ENCODE peak calls at places on chromosome 16, in six cellular contexts. One of them, this sample, is unnamed.

GRCh38 chr16:24052466-24053324 is 203.4 kb upstream of the CACNG3 start:
- DNase-seq in HTR-8/SVneo: no peak
- DNase-seq in NCI-H1436: no peak
- DNase-seq in mesendoderm: peak; percentile 47
- DNase-seq in stimulated activated CD4-positive, alpha-beta T cell treated with anti-CD3 and anti-CD28 coated beads, Interleukin-2, amount 100 ng/mL, for 48 hours: no peak
- DNase-seq in activated T-helper 1 cell treated with anti-CD3 and anti-CD28 coated beads, Interleukin-2, amount 50 U/mL, for 16 hours: no peak
- DNase-seq in this sample: no peak

GRCh38 chr16:78537511-78537910 is 438.1 kb downstream of the WWOX start:
- DNase-seq in mesendoderm: no peak
- DNase-seq in stimulated activated CD4-positive, alpha-beta T cell treated with anti-CD3 and anti-CD28 coated beads, Interleukin-2, amount 100 ng/mL, for 48 hours: no peak
- DNase-seq in activated T-helper 1 cell treated with anti-CD3 and anti-CD28 coated beads, Interleukin-2, amount 50 U/mL, for 16 hours: no peak
- DNase-seq in HTR-8/SVneo: no peak
- DNase-seq in NCI-H1436: no peak
- DNase-seq in this sample: no peak

GRCh38 chr16:7343271-7343670 is 10.6 kb downstream of the RBFOX1 start:
- DNase-seq in mesendoderm: no peak
- DNase-seq in HTR-8/SVneo: no peak
- DNase-seq in NCI-H1436: no peak
- DNase-seq in stimulated activated CD4-positive, alpha-beta T cell treated with anti-CD3 and anti-CD28 coated beads, Interleukin-2, amount 100 ng/mL, for 48 hours: no peak
- DNase-seq in activated T-helper 1 cell treated with anti-CD3 and anti-CD28 coated beads, Interleukin-2, amount 50 U/mL, for 16 hours: no peak
- DNase-seq in this sample: no peak

GRCh38 chr16:21302898-21303528 is 24.9 kb upstream of the CRYM start:
- DNase-seq in HTR-8/SVneo: no peak
- DNase-seq in stimulated activated CD4-positive, alpha-beta T cell treated with anti-CD3 and anti-CD28 coated beads, Interleukin-2, amount 100 ng/mL, for 48 hours: no peak
- DNase-seq in activated T-helper 1 cell treated with anti-CD3 and anti-CD28 coated beads, Interleukin-2, amount 50 U/mL, for 16 hours: no peak
- DNase-seq in mesendoderm: peak; percentile 11
- DNase-seq in NCI-H1436: no peak
- DNase-seq in this sample: no peak

GRCh38 chr16:19900590-19900989 is 15.9 kb upstream of the GPRC5B start:
- DNase-seq in mesendoderm: no peak
- DNase-seq in activated T-helper 1 cell treated with anti-CD3 and anti-CD28 coated beads, Interleukin-2, amount 50 U/mL, for 16 hours: no peak
- DNase-seq in stimulated activated CD4-positive, alpha-beta T cell treated with anti-CD3 and anti-CD28 coated beads, Interleukin-2, amount 100 ng/mL, for 48 hours: no peak
- DNase-seq in HTR-8/SVneo: no peak
- DNase-seq in NCI-H1436: no peak
- DNase-seq in this sample: no peak

GRCh38 chr16:85037050-85037410 is 9.4 kb downstream of the KIAA0513 start:
- DNase-seq in activated T-helper 1 cell treated with anti-CD3 and anti-CD28 coated beads, Interleukin-2, amount 50 U/mL, for 16 hours: no peak
- DNase-seq in mesendoderm: no peak
- DNase-seq in HTR-8/SVneo: peak; percentile 61
- DNase-seq in NCI-H1436: no peak
- DNase-seq in stimulated activated CD4-positive, alpha-beta T cell treated with anti-CD3 and anti-CD28 coated beads, Interleukin-2, amount 100 ng/mL, for 48 hours: no peak
- DNase-seq in this sample: no peak

GRCh38 chr16:80039777-80040176 is 439.2 kb upstream of the MAF start:
- DNase-seq in mesendoderm: no peak
- DNase-seq in NCI-H1436: no peak
- DNase-seq in stimulated activated CD4-positive, alpha-beta T cell treated with anti-CD3 and anti-CD28 coated beads, Interleukin-2, amount 100 ng/mL, for 48 hours: no peak
- DNase-seq in HTR-8/SVneo: no peak
- DNase-seq in activated T-helper 1 cell treated with anti-CD3 and anti-CD28 coated beads, Interleukin-2, amount 50 U/mL, for 16 hours: no peak
- DNase-seq in this sample: no peak

GRCh38 chr16:49659356-49659755 is 196.6 kb downstream of the ZNF423 start:
- DNase-seq in activated T-helper 1 cell treated with anti-CD3 and anti-CD28 coated beads, Interleukin-2, amount 50 U/mL, for 16 hours: no peak
- DNase-seq in NCI-H1436: no peak
- DNase-seq in HTR-8/SVneo: no peak
- DNase-seq in mesendoderm: no peak
- DNase-seq in stimulated activated CD4-positive, alpha-beta T cell treated with anti-CD3 and anti-CD28 coated beads, Interleukin-2, amount 100 ng/mL, for 48 hours: no peak
- DNase-seq in this sample: no peak

GRCh38 chr16:10970065-10970464 is 25.7 kb downstream of the CLEC16A start:
- DNase-seq in NCI-H1436: no peak
- DNase-seq in stimulated activated CD4-positive, alpha-beta T cell treated with anti-CD3 and anti-CD28 coated beads, Interleukin-2, amount 100 ng/mL, for 48 hours: no peak
- DNase-seq in mesendoderm: no peak
- DNase-seq in HTR-8/SVneo: no peak
- DNase-seq in activated T-helper 1 cell treated with anti-CD3 and anti-CD28 coated beads, Interleukin-2, amount 50 U/mL, for 16 hours: no peak
- DNase-seq in this sample: no peak

GRCh38 chr16:56700631-56701030 is 18.4 kb downstream of the MT1X start:
- DNase-seq in activated T-helper 1 cell treated with anti-CD3 and anti-CD28 coated beads, Interleukin-2, amount 50 U/mL, for 16 hours: no peak
- DNase-seq in NCI-H1436: no peak
- DNase-seq in stimulated activated CD4-positive, alpha-beta T cell treated with anti-CD3 and anti-CD28 coated beads, Interleukin-2, amount 100 ng/mL, for 48 hours: no peak
- DNase-seq in HTR-8/SVneo: no peak
- DNase-seq in mesendoderm: no peak
- DNase-seq in this sample: no peak

GRCh38 chr16:11349599-11350276 is 4.5 kb downstream of the RMI2 start:
- DNase-seq in activated T-helper 1 cell treated with anti-CD3 and anti-CD28 coated beads, Interleukin-2, amount 50 U/mL, for 16 hours: no peak
- DNase-seq in HTR-8/SVneo: no peak
- DNase-seq in stimulated activated CD4-positive, alpha-beta T cell treated with anti-CD3 and anti-CD28 coated beads, Interleukin-2, amount 100 ng/mL, for 48 hours: no peak
- DNase-seq in NCI-H1436: no peak
- DNase-seq in mesendoderm: no peak
- DNase-seq in this sample: no peak

GRCh38 chr16:58684001-58684353 is 593 bp downstream of the SLC38A7 start:
- DNase-seq in activated T-helper 1 cell treated with anti-CD3 and anti-CD28 coated beads, Interleukin-2, amount 50 U/mL, for 16 hours: no peak
- DNase-seq in stimulated activated CD4-positive, alpha-beta T cell treated with anti-CD3 and anti-CD28 coated beads, Interleukin-2, amount 100 ng/mL, for 48 hours: no peak
- DNase-seq in NCI-H1436: no peak
- DNase-seq in HTR-8/SVneo: peak; percentile 18
- DNase-seq in mesendoderm: peak; percentile 18
- DNase-seq in this sample: no peak

GRCh38 chr16:76942089-76942488 is 248.9 kb upstream of the MON1B start:
- DNase-seq in activated T-helper 1 cell treated with anti-CD3 and anti-CD28 coated beads, Interleukin-2, amount 50 U/mL, for 16 hours: no peak
- DNase-seq in stimulated activated CD4-positive, alpha-beta T cell treated with anti-CD3 and anti-CD28 coated beads, Interleukin-2, amount 100 ng/mL, for 48 hours: no peak
- DNase-seq in mesendoderm: no peak
- DNase-seq in NCI-H1436: no peak
- DNase-seq in HTR-8/SVneo: no peak
- DNase-seq in this sample: no peak

GRCh38 chr16:7206469-7206868 is 126.2 kb upstream of the RBFOX1 start:
- DNase-seq in stimulated activated CD4-positive, alpha-beta T cell treated with anti-CD3 and anti-CD28 coated beads, Interleukin-2, amount 100 ng/mL, for 48 hours: no peak
- DNase-seq in HTR-8/SVneo: no peak
- DNase-seq in NCI-H1436: no peak
- DNase-seq in mesendoderm: no peak
- DNase-seq in activated T-helper 1 cell treated with anti-CD3 and anti-CD28 coated beads, Interleukin-2, amount 50 U/mL, for 16 hours: no peak
- DNase-seq in this sample: no peak

GRCh38 chr16:84973776-84974523 is 37.4 kb downstream of the ZDHHC7 start:
- DNase-seq in mesendoderm: no peak
- DNase-seq in stimulated activated CD4-positive, alpha-beta T cell treated with anti-CD3 and anti-CD28 coated beads, Interleukin-2, amount 100 ng/mL, for 48 hours: no peak
- DNase-seq in HTR-8/SVneo: no peak
- DNase-seq in NCI-H1436: no peak
- DNase-seq in activated T-helper 1 cell treated with anti-CD3 and anti-CD28 coated beads, Interleukin-2, amount 50 U/mL, for 16 hours: no peak
- DNase-seq in this sample: no peak